ENCODE peak calls at places on chromosomes 2 and 18, in six cellular contexts. One of them, this sample, is unnamed.

GRCh38 chr2:141379965-141380624 is 750.7 kb downstream of the LRP1B start:
- DNase-seq in cardiac muscle cell: no peak
- DNase-seq in stimulated activated CD8-positive, alpha-beta memory T cell treated with anti-CD3 and anti-CD28 coated beads, Interleukin-15, amount 100 ng/mL, for 24 hours: no peak
- DNase-seq in SK-N-SH: no peak
- DNase-seq in C1 segment of cervical spinal cord: no peak
- DNase-seq in H7: no peak
- DNase-seq in this sample: no peak

GRCh38 chr2:112597537-112598322 is 13.3 kb downstream of the CHCHD5 start:
- DNase-seq in cardiac muscle cell: no peak
- DNase-seq in stimulated activated CD8-positive, alpha-beta memory T cell treated with anti-CD3 and anti-CD28 coated beads, Interleukin-15, amount 100 ng/mL, for 24 hours: no peak
- DNase-seq in SK-N-SH: no peak
- DNase-seq in C1 segment of cervical spinal cord: no peak
- DNase-seq in H7: no peak
- DNase-seq in this sample: no peak

GRCh38 chr2:66689456-66690051 is 254.6 kb downstream of the MEIS1 start:
- DNase-seq in cardiac muscle cell: no peak
- DNase-seq in stimulated activated CD8-positive, alpha-beta memory T cell treated with anti-CD3 and anti-CD28 coated beads, Interleukin-15, amount 100 ng/mL, for 24 hours: no peak
- DNase-seq in SK-N-SH: no peak
- DNase-seq in C1 segment of cervical spinal cord: no peak
- DNase-seq in H7: no peak
- DNase-seq in this sample: no peak

GRCh38 chr2:195313976-195314375 is 343.1 kb upstream of the SLC39A10 start:
- DNase-seq in cardiac muscle cell: no peak
- DNase-seq in stimulated activated CD8-positive, alpha-beta memory T cell treated with anti-CD3 and anti-CD28 coated beads, Interleukin-15, amount 100 ng/mL, for 24 hours: no peak
- DNase-seq in SK-N-SH: no peak
- DNase-seq in C1 segment of cervical spinal cord: no peak
- DNase-seq in H7: no peak
- DNase-seq in this sample: no peak

GRCh38 chr18:42176599-42176998 is 221.6 kb downstream of the PIK3C3 start:
- DNase-seq in cardiac muscle cell: no peak
- DNase-seq in stimulated activated CD8-positive, alpha-beta memory T cell treated with anti-CD3 and anti-CD28 coated beads, Interleukin-15, amount 100 ng/mL, for 24 hours: no peak
- DNase-seq in SK-N-SH: no peak
- DNase-seq in C1 segment of cervical spinal cord: no peak
- DNase-seq in H7: no peak
- DNase-seq in this sample: no peak

GRCh38 chr2:55431982-55432627 is 12.4 kb upstream of the CCDC88A start:
- DNase-seq in cardiac muscle cell: peak; percentile 65
- DNase-seq in stimulated activated CD8-positive, alpha-beta memory T cell treated with anti-CD3 and anti-CD28 coated beads, Interleukin-15, amount 100 ng/mL, for 24 hours: no peak
- DNase-seq in SK-N-SH: peak; percentile 39
- DNase-seq in C1 segment of cervical spinal cord: no peak
- DNase-seq in H7: peak; percentile 32
- DNase-seq in this sample: peak; percentile 57

GRCh38 chr18:75066936-75067335 is 142.0 kb downstream of the PTGR3 start:
- DNase-seq in cardiac muscle cell: no peak
- DNase-seq in stimulated activated CD8-positive, alpha-beta memory T cell treated with anti-CD3 and anti-CD28 coated beads, Interleukin-15, amount 100 ng/mL, for 24 hours: no peak
- DNase-seq in SK-N-SH: no peak
- DNase-seq in C1 segment of cervical spinal cord: no peak
- DNase-seq in H7: no peak
- DNase-seq in this sample: no peak

GRCh38 chr2:69797836-69798465 is 31.5 kb upstream of the GMCL1 start:
- DNase-seq in cardiac muscle cell: no peak
- DNase-seq in stimulated activated CD8-positive, alpha-beta memory T cell treated with anti-CD3 and anti-CD28 coated beads, Interleukin-15, amount 100 ng/mL, for 24 hours: no peak
- DNase-seq in SK-N-SH: no peak
- DNase-seq in C1 segment of cervical spinal cord: no peak
- DNase-seq in H7: no peak
- DNase-seq in this sample: peak; percentile 30

GRCh38 chr2:62297642-62298010 is 101.7 kb downstream of the B3GNT2 start:
- DNase-seq in cardiac muscle cell: peak; percentile 43
- DNase-seq in stimulated activated CD8-positive, alpha-beta memory T cell treated with anti-CD3 and anti-CD28 coated beads, Interleukin-15, amount 100 ng/mL, for 24 hours: no peak
- DNase-seq in SK-N-SH: no peak
- DNase-seq in C1 segment of cervical spinal cord: no peak
- DNase-seq in H7: peak; percentile 77
- DNase-seq in this sample: peak; percentile 77

GRCh38 chr2:128237081-128237534 is 81.6 kb downstream of the HS6ST1 start:
- DNase-seq in cardiac muscle cell: no peak
- DNase-seq in stimulated activated CD8-positive, alpha-beta memory T cell treated with anti-CD3 and anti-CD28 coated beads, Interleukin-15, amount 100 ng/mL, for 24 hours: no peak
- DNase-seq in SK-N-SH: no peak
- DNase-seq in C1 segment of cervical spinal cord: no peak
- DNase-seq in H7: no peak
- DNase-seq in this sample: no peak

GRCh38 chr2:176356251-176356650 is 87.0 kb downstream of the MTX2 start:
- DNase-seq in cardiac muscle cell: peak; percentile 29
- DNase-seq in stimulated activated CD8-positive, alpha-beta memory T cell treated with anti-CD3 and anti-CD28 coated beads, Interleukin-15, amount 100 ng/mL, for 24 hours: no peak
- DNase-seq in SK-N-SH: no peak
- DNase-seq in C1 segment of cervical spinal cord: no peak
- DNase-seq in H7: no peak
- DNase-seq in this sample: no peak

GRCh38 chr18:70227438-70227837 is 22.0 kb upstream of the RTTN start:
- DNase-seq in cardiac muscle cell: no peak
- DNase-seq in stimulated activated CD8-positive, alpha-beta memory T cell treated with anti-CD3 and anti-CD28 coated beads, Interleukin-15, amount 100 ng/mL, for 24 hours: no peak
- DNase-seq in SK-N-SH: no peak
- DNase-seq in C1 segment of cervical spinal cord: no peak
- DNase-seq in H7: no peak
- DNase-seq in this sample: no peak

This sample was measured in GM23338.